ENCODE peak calls at places on chromosomes 16 and 17, in eight cellular contexts. G, L, Q, S, V, Z, U and T are unnamed samples.

GRCh38 chr16:31063843-31064611 is 10.0 kb downstream of the ZNF668 start:
- DNase-seq in S (no peak), Z (no peak), U (no peak), L (no peak), V (no peak), G (no peak), Q (no peak), T (no peak)

GRCh38 chr17:40448639-40449261 is 5.5 kb downstream of the IGFBP4 start:
- DNase-seq in U (peak; percentile 94), Z (no peak), L (no peak), Q (no peak), V (peak; percentile 93), G (no peak), S (no peak), T (no peak)

GRCh38 chr17:21131090-21131616 is 4.4 kb downstream of the DHRS7B start:
- DNase-seq in Z (no peak), S (no peak), Q (no peak), G (no peak), V (no peak), U (no peak), L (no peak), T (no peak)

GRCh38 chr16:74726736-74727135 is 26.1 kb upstream of the MLKL start:
- DNase-seq in L (no peak), U (no peak), Z (no peak), G (no peak), V (peak; percentile 72), S (no peak), Q (no peak), T (peak; percentile 55)

GRCh38 chr17:1273492-1274242 is 3.4 kb downstream of the BHLHA9 start:
- DNase-seq in L (no peak), S (no peak), G (no peak), U (no peak), Q (no peak), V (peak; percentile 33), Z (no peak), T (no peak)

GRCh38 chr17:41602524-41602923 is 10.0 kb downstream of the KRT16 start:
- DNase-seq in Z (no peak), G (no peak), Q (no peak), S (no peak), V (no peak), U (no peak), L (no peak), T (peak; percentile 70)

GRCh38 chr16:85759136-85759535 is 8.2 kb upstream of the C16orf74 start:
- DNase-seq in G (no peak), V (no peak), Q (no peak), Z (no peak), S (no peak), L (no peak), U (no peak), T (no peak)

GRCh38 chr17:77002103-77003045 is 134.2 kb downstream of the MGAT5B start:
- DNase-seq in V (peak; percentile 100), Z (no peak), Q (no peak), L (peak; percentile 79), U (peak; percentile 81), G (no peak), S (no peak), T (no peak)

GRCh38 chr17:57489321-57489720 is 233.0 kb downstream of the MSI2 start:
- DNase-seq in V (no peak), Z (no peak), Q (no peak), U (no peak), S (no peak), L (no peak), G (no peak), T (no peak)

GRCh38 chr17:2700031-2700490 is 11.5 kb downstream of the CLUH start:
- DNase-seq in V (no peak), G (no peak), S (no peak), U (no peak), Q (no peak), L (no peak), Z (no peak), T (no peak)

GRCh38 chr17:52049051-52049450 is 109.5 kb downstream of the CA10 start:
- DNase-seq in U (no peak), G (no peak), L (no peak), Q (no peak), Z (no peak), S (no peak), V (no peak), T (no peak)

GRCh38 chr17:77420804-77421634 is 280.2 kb downstream of the SEC14L1 start:
- DNase-seq in S (peak; percentile 85), Z (peak; percentile 47), U (no peak), Q (no peak), L (peak; percentile 95), G (no peak), V (peak; percentile 70), T (no peak)

GRCh38 chr16:15885560-15886001 is 2.8 kb downstream of the CEP20 start:
- DNase-seq in S (no peak), Z (no peak), G (no peak), U (no peak), V (peak; percentile 70), L (no peak), Q (no peak), T (no peak)

GRCh38 chr17:56765449-56765848 is 68.3 kb downstream of the C17orf67 start:
- DNase-seq in S (no peak), Z (no peak), G (no peak), V (no peak), L (no peak), Q (no peak), U (no peak), T (no peak)

GRCh38 chr17:33927732-33928133 is 327.4 kb upstream of the CCL2 start:
- DNase-seq in V (no peak), U (no peak), S (peak; percentile 16), Q (no peak), L (peak; percentile 7), G (no peak), Z (no peak), T (no peak)

GRCh38 chr16:19348578-19349315 is 63.2 kb downstream of the CLEC19A start:
- DNase-seq in S (no peak), L (no peak), G (no peak), V (no peak), Z (no peak), Q (no peak), U (no peak), T (no peak)

GRCh38 chr17:30104575-30105339 is 11.9 kb upstream of the NSRP1 start:
- DNase-seq in L (peak; percentile 76), U (peak; percentile 72), Z (peak; percentile 67), V (peak; percentile 82), S (peak; percentile 77), G (peak; percentile 57), Q (peak; percentile 58), T (peak; percentile 89)

GRCh38 chr17:40532520-40533253 is 31.3 kb upstream of the TNS4 start:
- DNase-seq in Z (no peak), U (no peak), Q (no peak), G (no peak), V (peak; percentile 63), L (no peak), S (no peak), T (peak; percentile 86)

GRCh38 chr17:17555151-17555550 is 36.4 kb downstream of the PEMT start:
- DNase-seq in U (no peak), Q (no peak), G (no peak), S (no peak), L (no peak), Z (no peak), V (no peak), T (no peak)

GRCh38 chr17:15103785-15104184 is 161.3 kb downstream of the PMP22 start:
- DNase-seq in V (no peak), L (no peak), Z (no peak), U (no peak), G (no peak), Q (no peak), S (no peak), T (no peak)

GRCh38 chr17:44065668-44066203 is 735 bp downstream of the LSM12 start:
- DNase-seq in S (no peak), Z (peak; percentile 17), V (no peak), U (no peak), L (no peak), Q (no peak), G (no peak), T (peak; percentile 8)

GRCh38 chr16:57071840-57072541 is 20.4 kb upstream of the CPNE2 start:
- DNase-seq in V (peak; percentile 44), Q (no peak), L (peak; percentile 63), G (no peak), U (peak; percentile 25), Z (no peak), S (no peak), T (no peak)

GRCh38 chr17:29215174-29215573 is 31.5 kb upstream of the CRYBA1 start:
- DNase-seq in U (no peak), G (no peak), Z (no peak), S (no peak), V (no peak), Q (no peak), L (no peak), T (no peak)

GRCh38 chr17:40139566-40140058 is 725 bp upstream of the CASC3 start:
- DNase-seq in V (no peak), L (no peak), Z (no peak), Q (peak; percentile 32), S (no peak), U (peak; percentile 72), G (no peak), T (no peak)

GRCh38 chr16:88928405-88929375 is 48.3 kb downstream of the CBFA2T3 start:
- DNase-seq in S (no peak), L (no peak), G (no peak), V (no peak), Q (peak; percentile 88), U (no peak), Z (no peak), T (peak; percentile 20)

GRCh38 chr17:3852561-3852960 is 6.5 kb upstream of the NCBP3 start:
- DNase-seq in L (no peak), G (no peak), Q (no peak), S (no peak), Z (no peak), U (no peak), V (no peak), T (no peak)

GRCh38 chr17:40113110-40113960 is 8.4 kb upstream of the MSL1 start:
- DNase-seq in G (peak; percentile 86), V (peak; percentile 97), Z (peak; percentile 90), S (peak; percentile 91), Q (peak; percentile 95), U (peak; percentile 100), L (peak; percentile 96), T (peak; percentile 98)

GRCh38 chr17:4520881-4521600 is 22.4 kb downstream of the SPNS2 start:
- DNase-seq in Z (no peak), S (no peak), L (peak; percentile 83), G (no peak), U (peak; percentile 75), V (peak; percentile 52), Q (no peak), T (no peak)

GRCh38 chr16:77323695-77324094 is 111.1 kb downstream of the ADAMTS18 start:
- DNase-seq in Q (no peak), L (no peak), U (no peak), G (no peak), S (no peak), V (no peak), Z (no peak), T (no peak)

GRCh38 chr16:24568392-24568791 is 29.0 kb downstream of the RBBP6 start:
- DNase-seq in U (no peak), L (peak; percentile 61), S (no peak), Z (no peak), V (peak; percentile 53), Q (no peak), G (no peak), T (peak; percentile 20)

GRCh38 chr17:58084317-58084981 is 1.2 kb downstream of the DYNLL2 start:
- DNase-seq in V (peak; percentile 61), G (peak; percentile 6), U (peak; percentile 48), S (peak; percentile 71), L (peak; percentile 15), Q (peak; percentile 48), Z (peak; percentile 55), T (peak; percentile 61)

GRCh38 chr16:12305847-12306246 is 329.3 kb downstream of the SNX29 start:
- DNase-seq in V (no peak), G (no peak), U (no peak), L (no peak), Z (no peak), S (peak; percentile 52), Q (no peak), T (no peak)

GRCh38 chr16:89723279-89724250 is 2.2 kb downstream of the ZNF276 start:
- DNase-seq in V (no peak), G (peak; percentile 70), Z (peak; percentile 64), U (no peak), Q (no peak), L (peak; percentile 34), S (no peak), T (peak; percentile 70)

GRCh38 chr16:10039220-10040096 is 142.8 kb downstream of the GRIN2A start:
- DNase-seq in Z (no peak), Q (peak; percentile 41), G (no peak), V (peak; percentile 38), L (no peak), U (no peak), S (no peak), T (peak; percentile 37)